ENCODE peak calls at places on chromosomes 7 and 10, in four cellular contexts. J is thyroid gland, H is HCEC 1CT, B is H7. D is an unnamed sample.

GRCh38 chr10:109952526-109952925 is 29.2 kb upstream of the XPNPEP1 start:
- DNase-seq in B (no peak), H (no peak), J (no peak), D (no peak)

GRCh38 chr10:77496941-77497420 is 140.6 kb downstream of the KCNMA1 start:
- DNase-seq in H (no peak), J (no peak), B (no peak), D (no peak)

GRCh38 chr10:298033-298432 is 162.8 kb downstream of the ZMYND11 start:
- DNase-seq in H (no peak), B (no peak), J (no peak), D (no peak)

GRCh38 chr10:37488792-37489657 is 363.6 kb downstream of the ANKRD30A start:
- DNase-seq in H (no peak), B (no peak), J (no peak), D (no peak)

GRCh38 chr10:97781541-97782331 is 9.9 kb upstream of the SFRP5 start:
- DNase-seq in J (peak), B (peak), H (no peak), D (peak)

GRCh38 chr7:141585592-141586510 is 34.6 kb downstream of the AGK start:
- DNase-seq in B (no peak), H (peak), J (peak), D (peak)

GRCh38 chr7:29946428-29947186 is 43.0 kb downstream of the SCRN1 start:
- DNase-seq in J (peak), H (peak), B (peak), D (no peak)

GRCh38 chr10:11165591-11166543 is 148.2 kb downstream of the CELF2 start:
- DNase-seq in H (no peak), B (peak), J (peak), D (no peak)

GRCh38 chr7:128773604-128774003 is 2.0 kb downstream of the OPN1SW start:
- DNase-seq in B (no peak), H (no peak), J (no peak), D (no peak)

GRCh38 chr7:66877577-66878300 is 43.3 kb upstream of the TMEM248 start:
- DNase-seq in B (no peak), J (no peak), H (peak), D (no peak)

GRCh38 chr10:104577861-104578480 is 63.1 kb upstream of the SORCS3 start:
- DNase-seq in J (no peak), B (peak), H (no peak), D (no peak)

GRCh38 chr10:22252801-22253577 is 35.2 kb upstream of the EBLN1 start:
- DNase-seq in J (peak), H (no peak), B (peak), D (peak)

GRCh38 chr10:66622050-66622449 is 303.8 kb upstream of the LRRTM3 start:
- DNase-seq in J (no peak), B (no peak), H (no peak), D (no peak)

GRCh38 chr10:86599729-86600128 is 54.6 kb upstream of the OPN4 start:
- DNase-seq in B (peak), J (no peak), H (no peak), D (no peak)

GRCh38 chr10:31706921-31707571 is 221.6 kb downstream of the ARHGAP12 start:
- DNase-seq in B (no peak), J (no peak), H (peak), D (no peak)

GRCh38 chr7:117993377-117994003 is 120.2 kb upstream of the CTTNBP2 start:
- DNase-seq in J (peak), B (peak), H (peak), D (no peak)

GRCh38 chr10:79068203-79068561 is 584 bp upstream of the ZMIZ1 start:
- DNase-seq in J (peak), H (no peak), B (peak), D (peak)

GRCh38 chr10:105761861-105762260 is 1120.8 kb downstream of the SORCS3 start:
- DNase-seq in H (no peak), B (no peak), J (no peak), D (no peak)

GRCh38 chr10:72133517-72133916 is 45.2 kb upstream of the SPOCK2 start:
- DNase-seq in J (no peak), H (peak), B (no peak), D (no peak)

GRCh38 chr10:73413108-73413527 is 740 bp downstream of the ANXA7 start:
- DNase-seq in J (no peak), H (peak), B (peak), D (peak)

GRCh38 chr7:99352247-99352646 is 22.3 kb upstream of the ARPC1B start:
- DNase-seq in J (no peak), H (no peak), B (no peak), D (no peak)